ENCODE peak calls at places on chromosomes 11 and 22, in ten cellular contexts. W, J, P, C, K, L, X, T, V and G are unnamed samples.

GRCh38 chr11:65204646-65205601 is 23.2 kb downstream of the CAPN1 start:
- DNase-seq in W (peak; percentile 76), J (no peak), P (peak; percentile 55), C (peak; percentile 92), K (peak; percentile 15), L (peak; percentile 37), X (no peak), T (peak; percentile 57), V (no peak), G (peak; percentile 57)

GRCh38 chr22:44276706-44277403 is 35.9 kb downstream of the SHISAL1 start:
- DNase-seq in W (peak; percentile 39), J (no peak), P (no peak), C (no peak), K (no peak), L (no peak), X (no peak), T (peak; percentile 6), V (no peak), G (no peak)

GRCh38 chr22:23278883-23279675 is 98.8 kb downstream of the BCR start:
- DNase-seq in W (no peak), J (no peak), P (peak; percentile 38), C (no peak), K (peak; percentile 27), L (no peak), X (peak; percentile 88), T (no peak), V (no peak), G (peak; percentile 45)

GRCh38 chr11:129190087-129190486 is 2.0 kb downstream of the ARHGAP32 start:
- DNase-seq in W (no peak), J (no peak), P (no peak), C (peak; percentile 26), K (no peak), L (peak; percentile 30), X (no peak), T (no peak), V (no peak), G (no peak)

GRCh38 chr11:122785156-122785605 is 53.1 kb upstream of the CRTAM start:
- DNase-seq in W (no peak), J (no peak), P (no peak), C (no peak), K (no peak), L (no peak), X (no peak), T (no peak), V (no peak), G (no peak)

GRCh38 chr11:120401506-120401905 is 65.3 kb downstream of the ARHGEF12 start:
- DNase-seq in W (no peak), J (no peak), P (no peak), C (no peak), K (no peak), L (no peak), X (no peak), T (no peak), V (no peak), G (no peak)

GRCh38 chr11:77073328-77074001 is 6.7 kb downstream of the CAPN5 start:
- DNase-seq in W (peak; percentile 95), J (peak; percentile 93), P (no peak), C (peak; percentile 89), K (peak; percentile 94), L (peak; percentile 97), X (peak; percentile 63), T (peak; percentile 90), V (peak; percentile 80), G (no peak)

GRCh38 chr11:57311109-57311936 is 13.4 kb downstream of the TNKS1BP1 start:
- DNase-seq in W (peak; percentile 97), J (peak; percentile 96), P (peak; percentile 90), C (peak; percentile 68), K (peak; percentile 98), L (peak; percentile 98), X (peak; percentile 98), T (peak; percentile 99), V (peak; percentile 79), G (peak; percentile 29)

GRCh38 chr22:48459859-48460823 is 1367.5 kb downstream of the BRD1 start:
- DNase-seq in W (peak; percentile 65), J (no peak), P (no peak), C (no peak), K (no peak), L (no peak), X (no peak), T (no peak), V (no peak), G (no peak)

GRCh38 chr11:33324211-33324985 is 67.2 kb downstream of the HIPK3 start:
- DNase-seq in W (no peak), J (no peak), P (no peak), C (no peak), K (no peak), L (no peak), X (no peak), T (no peak), V (no peak), G (no peak)

GRCh38 chr11:65613091-65613928 is 711 bp downstream of the MAP3K11 start:
- DNase-seq in W (peak; percentile 91), J (no peak), P (no peak), C (no peak), K (no peak), L (no peak), X (no peak), T (peak; percentile 75), V (no peak), G (peak; percentile 37)

GRCh38 chr22:50306753-50307749 is at the start of gene PLXNB2:
- DNase-seq in W (peak; percentile 95), J (no peak), P (peak; percentile 41), C (peak; percentile 96), K (peak; percentile 73), L (peak; percentile 77), X (no peak), T (peak; percentile 88), V (no peak), G (no peak)

GRCh38 chr11:44938066-44938691 is 12.5 kb downstream of the TP53I11 start:
- DNase-seq in W (no peak), J (no peak), P (no peak), C (no peak), K (no peak), L (no peak), X (no peak), T (no peak), V (no peak), G (no peak)

GRCh38 chr22:29803190-29803589 is 34.9 kb downstream of the ASCC2 start:
- DNase-seq in W (no peak), J (no peak), P (no peak), C (no peak), K (no peak), L (no peak), X (no peak), T (no peak), V (no peak), G (no peak)

GRCh38 chr11:58334708-58335107 is 24.2 kb downstream of the OR5B17 start:
- DNase-seq in W (no peak), J (no peak), P (no peak), C (no peak), K (peak; percentile 76), L (peak; percentile 97), X (peak; percentile 75), T (no peak), V (peak; percentile 62), G (no peak)

GRCh38 chr11:58330861-58331260 is 28.0 kb downstream of the OR5B17 start:
- DNase-seq in W (no peak), J (no peak), P (no peak), C (no peak), K (peak; percentile 14), L (peak; percentile 82), X (no peak), T (no peak), V (no peak), G (no peak)
- TF ChIP-seq CTCF in W (no peak), J (no peak), P (no peak), C (no peak), K (no peak), L (no peak), X (no peak), T (no peak), V (no peak), G (no peak)

GRCh38 chr11:14642453-14642852 is 1.2 kb upstream of the PDE3B start:
- DNase-seq in W (no peak), J (no peak), P (no peak), C (no peak), K (no peak), L (no peak), X (no peak), T (no peak), V (no peak), G (no peak)

GRCh38 chr11:14642873-14643696 is 519 bp upstream of the PDE3B start:
- DNase-seq in W (no peak), J (no peak), P (peak; percentile 44), C (no peak), K (no peak), L (no peak), X (no peak), T (no peak), V (no peak), G (no peak)

GRCh38 chr11:14644396-14645246 is 1.0 kb downstream of the PDE3B start:
- DNase-seq in W (peak; percentile 76), J (no peak), P (peak; percentile 60), C (peak; percentile 73), K (peak; percentile 9), L (peak; percentile 25), X (peak; percentile 3), T (peak; percentile 57), V (no peak), G (peak; percentile 37)

GRCh38 chr11:14645247-14645912 is 1.8 kb downstream of the PDE3B start:
- DNase-seq in W (no peak), J (no peak), P (no peak), C (peak; percentile 21), K (peak; percentile 14), L (peak; percentile 42), X (peak; percentile 43), T (no peak), V (no peak), G (no peak)

GRCh38 chr11:14643697-14644395 is at the start of gene PDE3B:
- DNase-seq in W (peak; percentile 86), J (peak; percentile 77), P (peak; percentile 87), C (peak; percentile 94), K (peak; percentile 14), L (peak; percentile 30), X (peak; percentile 44), T (peak; percentile 77), V (no peak), G (peak; percentile 66)
- TF ChIP-seq CTCF in W (no peak), J (peak; percentile 39), P (no peak), C (no peak), K (no peak), L (peak; percentile 15), X (peak; percentile 11), T (no peak), V (no peak), G (no peak)

GRCh38 chr11:97269527-97269926 is 879.7 kb downstream of the JRKL start:
- DNase-seq in W (no peak), J (no peak), P (no peak), C (peak; percentile 2), K (no peak), L (peak; percentile 9), X (peak; percentile 1), T (no peak), V (no peak), G (no peak)
- TF ChIP-seq CTCF in W (peak; percentile 10), J (no peak), P (no peak), C (peak; percentile 48), K (no peak), L (peak; percentile 10), X (no peak), T (peak; percentile 8), V (no peak), G (no peak)

GRCh38 chr11:63974259-63975143 is at the start of gene COX8A:
- DNase-seq in W (peak; percentile 99), J (peak; percentile 99), P (peak; percentile 99), C (peak; percentile 94), K (peak; percentile 100), L (peak; percentile 100), X (peak; percentile 99), T (peak; percentile 98), V (peak; percentile 99), G (peak; percentile 89)
- TF ChIP-seq CTCF in W (no peak), J (peak; percentile 48), P (no peak), C (no peak), K (peak; percentile 16), L (no peak), X (no peak), T (no peak), V (peak; percentile 39), G (no peak)